ENCODE peak calls at places on chromosome 20, in nine cellular contexts. One of them, this sample, is unnamed.
A peak's percentile ranks its signal among the peaks of the same experiment; 100 is the strongest.

GRCh38 chr20:6045566-6045965 is 8.3 kb downstream of the LRRN4 start:
- DNase-seq in NT2/D1: no peak
- DNase-seq in MG63: no peak
- DNase-seq in PC-9: no peak
- DNase-seq in uterus: no peak
- DNase-seq in OCI-LY7: no peak
- DNase-seq in CD8-positive, alpha-beta memory T cell: no peak
- DNase-seq in left ventricle myocardium inferior: no peak
- DNase-seq in prostate gland: no peak
- DNase-seq in this sample: no peak

GRCh38 chr20:45576995-45577394 is 2.1 kb downstream of the WFDC8 start:
- DNase-seq in NT2/D1: no peak
- DNase-seq in MG63: no peak
- DNase-seq in PC-9: no peak
- DNase-seq in uterus: no peak
- DNase-seq in OCI-LY7: no peak
- DNase-seq in CD8-positive, alpha-beta memory T cell: no peak
- DNase-seq in left ventricle myocardium inferior: no peak
- DNase-seq in prostate gland: no peak
- DNase-seq in this sample: no peak

GRCh38 chr20:13333793-13334192 is 112.7 kb downstream of the ISM1 start:
- DNase-seq in NT2/D1: no peak
- DNase-seq in MG63: no peak
- DNase-seq in PC-9: no peak
- DNase-seq in uterus: no peak
- DNase-seq in OCI-LY7: no peak
- DNase-seq in CD8-positive, alpha-beta memory T cell: no peak
- DNase-seq in left ventricle myocardium inferior: no peak
- DNase-seq in prostate gland: no peak
- DNase-seq in this sample: no peak

GRCh38 chr20:62739581-62740285 is 31.1 kb downstream of the NTSR1 start:
- DNase-seq in NT2/D1: no peak
- DNase-seq in MG63: peak; percentile 85
- DNase-seq in PC-9: peak; percentile 61
- DNase-seq in uterus: no peak
- DNase-seq in OCI-LY7: no peak
- DNase-seq in CD8-positive, alpha-beta memory T cell: peak; percentile 29
- DNase-seq in left ventricle myocardium inferior: peak; percentile 20
- DNase-seq in prostate gland: no peak
- DNase-seq in this sample: no peak

GRCh38 chr20:58073945-58074920 is 154.2 kb downstream of the ANKRD60 start:
- DNase-seq in NT2/D1: no peak
- DNase-seq in MG63: peak; percentile 86
- DNase-seq in PC-9: no peak
- DNase-seq in uterus: no peak
- DNase-seq in OCI-LY7: no peak
- DNase-seq in CD8-positive, alpha-beta memory T cell: no peak
- DNase-seq in left ventricle myocardium inferior: no peak
- DNase-seq in prostate gland: no peak
- DNase-seq in this sample: no peak

GRCh38 chr20:574297-574942 is 30.8 kb upstream of the CSNK2A1 start:
- DNase-seq in NT2/D1: peak; percentile 64
- DNase-seq in MG63: no peak
- DNase-seq in PC-9: peak; percentile 24
- DNase-seq in uterus: no peak
- DNase-seq in OCI-LY7: no peak
- DNase-seq in CD8-positive, alpha-beta memory T cell: no peak
- DNase-seq in left ventricle myocardium inferior: peak; percentile 42
- DNase-seq in prostate gland: no peak
- DNase-seq in this sample: no peak

GRCh38 chr20:41150664-41151063 is 13.3 kb downstream of the PLCG1 start:
- DNase-seq in NT2/D1: no peak
- DNase-seq in MG63: no peak
- DNase-seq in PC-9: no peak
- DNase-seq in uterus: no peak
- DNase-seq in OCI-LY7: no peak
- DNase-seq in CD8-positive, alpha-beta memory T cell: no peak
- DNase-seq in left ventricle myocardium inferior: no peak
- DNase-seq in prostate gland: no peak
- DNase-seq in this sample: no peak

GRCh38 chr20:64245746-64246595 is 9.6 kb upstream of the PCMTD2 start:
- DNase-seq in NT2/D1: no peak
- DNase-seq in MG63: no peak
- DNase-seq in PC-9: no peak
- DNase-seq in uterus: no peak
- DNase-seq in OCI-LY7: no peak
- DNase-seq in CD8-positive, alpha-beta memory T cell: no peak
- DNase-seq in left ventricle myocardium inferior: no peak
- DNase-seq in prostate gland: no peak
- DNase-seq in this sample: no peak

GRCh38 chr20:1489764-1490436 is 1.3 kb downstream of the SIRPB2 start:
- DNase-seq in NT2/D1: no peak
- DNase-seq in MG63: peak; percentile 38
- DNase-seq in PC-9: peak; percentile 65
- DNase-seq in uterus: no peak
- DNase-seq in OCI-LY7: no peak
- DNase-seq in CD8-positive, alpha-beta memory T cell: no peak
- DNase-seq in left ventricle myocardium inferior: no peak
- DNase-seq in prostate gland: no peak
- DNase-seq in this sample: no peak

GRCh38 chr20:9829835-9830234 is 9.0 kb downstream of the PAK5 start:
- DNase-seq in NT2/D1: peak; percentile 57
- DNase-seq in MG63: no peak
- DNase-seq in PC-9: no peak
- DNase-seq in uterus: no peak
- DNase-seq in OCI-LY7: no peak
- DNase-seq in CD8-positive, alpha-beta memory T cell: no peak
- DNase-seq in left ventricle myocardium inferior: no peak
- DNase-seq in prostate gland: no peak
- DNase-seq in this sample: no peak

GRCh38 chr20:37986873-37987601 is 46.2 kb downstream of the TTI1 start:
- DNase-seq in NT2/D1: no peak
- DNase-seq in MG63: peak; percentile 92
- DNase-seq in PC-9: peak; percentile 79
- DNase-seq in uterus: no peak
- DNase-seq in OCI-LY7: no peak
- DNase-seq in CD8-positive, alpha-beta memory T cell: no peak
- DNase-seq in left ventricle myocardium inferior: peak; percentile 81
- DNase-seq in prostate gland: peak; percentile 82
- DNase-seq in this sample: peak; percentile 50

GRCh38 chr20:9298906-9299305 is 215.5 kb upstream of the LAMP5 start:
- DNase-seq in NT2/D1: no peak
- DNase-seq in MG63: no peak
- DNase-seq in PC-9: no peak
- DNase-seq in uterus: no peak
- DNase-seq in OCI-LY7: no peak
- DNase-seq in CD8-positive, alpha-beta memory T cell: no peak
- DNase-seq in left ventricle myocardium inferior: no peak
- DNase-seq in prostate gland: no peak
- DNase-seq in this sample: no peak

GRCh38 chr20:460707-461106 is 1.6 kb downstream of the TBC1D20 start:
- DNase-seq in NT2/D1: no peak
- DNase-seq in MG63: no peak
- DNase-seq in PC-9: no peak
- DNase-seq in uterus: no peak
- DNase-seq in OCI-LY7: no peak
- DNase-seq in CD8-positive, alpha-beta memory T cell: no peak
- DNase-seq in left ventricle myocardium inferior: no peak
- DNase-seq in prostate gland: peak; percentile 21
- DNase-seq in this sample: no peak

GRCh38 chr20:34629342-34629741 is 47.5 kb downstream of the PIGU start:
- DNase-seq in NT2/D1: no peak
- DNase-seq in MG63: peak; percentile 6
- DNase-seq in PC-9: no peak
- DNase-seq in uterus: no peak
- DNase-seq in OCI-LY7: no peak
- DNase-seq in CD8-positive, alpha-beta memory T cell: no peak
- DNase-seq in left ventricle myocardium inferior: peak; percentile 49
- DNase-seq in prostate gland: no peak
- DNase-seq in this sample: no peak

GRCh38 chr20:64074963-64075362 is 4.4 kb downstream of the RGS19 start:
- DNase-seq in NT2/D1: no peak
- DNase-seq in MG63: no peak
- DNase-seq in PC-9: no peak
- DNase-seq in uterus: no peak
- DNase-seq in OCI-LY7: no peak
- DNase-seq in CD8-positive, alpha-beta memory T cell: no peak
- DNase-seq in left ventricle myocardium inferior: no peak
- DNase-seq in prostate gland: no peak
- DNase-seq in this sample: no peak

GRCh38 chr20:50335105-50335504 is 144.5 kb downstream of the CEBPB start:
- DNase-seq in NT2/D1: peak; percentile 16
- DNase-seq in MG63: no peak
- DNase-seq in PC-9: peak; percentile 54
- DNase-seq in uterus: no peak
- DNase-seq in OCI-LY7: peak; percentile 22
- DNase-seq in CD8-positive, alpha-beta memory T cell: no peak
- DNase-seq in left ventricle myocardium inferior: no peak
- DNase-seq in prostate gland: no peak
- DNase-seq in this sample: no peak

GRCh38 chr20:33859157-33859695 is 48.1 kb downstream of the CHMP4B start:
- DNase-seq in NT2/D1: no peak
- DNase-seq in MG63: peak; percentile 19
- DNase-seq in PC-9: peak; percentile 26
- DNase-seq in uterus: peak; percentile 27
- DNase-seq in OCI-LY7: peak; percentile 66
- DNase-seq in CD8-positive, alpha-beta memory T cell: peak; percentile 20
- DNase-seq in left ventricle myocardium inferior: no peak
- DNase-seq in prostate gland: no peak
- DNase-seq in this sample: no peak

GRCh38 chr20:61761453-61762207 is 304.1 kb downstream of the TAF4 start:
- DNase-seq in NT2/D1: no peak
- DNase-seq in MG63: no peak
- DNase-seq in PC-9: no peak
- DNase-seq in uterus: no peak
- DNase-seq in OCI-LY7: no peak
- DNase-seq in CD8-positive, alpha-beta memory T cell: no peak
- DNase-seq in left ventricle myocardium inferior: no peak
- DNase-seq in prostate gland: no peak
- DNase-seq in this sample: no peak

GRCh38 chr20:46423882-46424482 is 17.6 kb upstream of the ELMO2 start:
- DNase-seq in NT2/D1: no peak
- DNase-seq in MG63: no peak
- DNase-seq in PC-9: no peak
- DNase-seq in uterus: no peak
- DNase-seq in OCI-LY7: no peak
- DNase-seq in CD8-positive, alpha-beta memory T cell: no peak
- DNase-seq in left ventricle myocardium inferior: no peak
- DNase-seq in prostate gland: no peak
- DNase-seq in this sample: no peak

DNA sequence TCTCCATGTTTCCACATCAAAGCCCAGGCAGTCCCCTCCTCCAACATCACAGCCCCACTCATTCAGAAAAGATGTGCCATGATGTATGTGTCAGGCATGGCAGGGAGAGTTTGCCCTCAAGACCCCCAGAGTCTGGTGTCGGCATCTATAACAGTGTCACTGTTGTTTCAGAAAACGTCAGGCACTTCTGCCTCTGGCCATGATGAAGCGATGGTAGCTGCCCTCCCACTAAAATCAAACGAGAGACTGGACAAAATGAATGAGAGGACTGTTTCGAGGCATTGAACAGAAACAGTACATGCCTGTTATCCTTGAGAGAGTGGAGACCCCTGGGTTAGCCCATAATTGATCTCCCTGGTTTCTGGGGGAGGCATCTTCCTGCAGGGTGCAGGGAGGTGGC is 144.6 kb downstream of the SYCP2 start:
- DNase-seq in NT2/D1: no peak
- DNase-seq in MG63: no peak
- DNase-seq in PC-9: no peak
- DNase-seq in uterus: no peak
- DNase-seq in OCI-LY7: no peak
- DNase-seq in CD8-positive, alpha-beta memory T cell: no peak
- DNase-seq in left ventricle myocardium inferior: no peak
- DNase-seq in prostate gland: no peak
- DNase-seq in this sample: no peak
- H3K9me3 ChIP-seq in NT2/D1: peaks cover 9% of the 10 kb centered on the region
- H3K9me3 ChIP-seq in MG63: peaks cover 4% of the 10 kb centered on the region
- H3K9me3 ChIP-seq in PC-9: no peaks in the 10 kb centered on the region
- H3K9me3 ChIP-seq in uterus: no peaks in the 10 kb centered on the region
- H3K9me3 ChIP-seq in OCI-LY7: peaks cover 7% of the 10 kb centered on the region
- H3K9me3 ChIP-seq in CD8-positive, alpha-beta memory T cell: no peaks in the 10 kb centered on the region
- H3K9me3 ChIP-seq in left ventricle myocardium inferior: peaks cover 13% of the 10 kb centered on the region
- H3K9me3 ChIP-seq in prostate gland: no peaks in the 10 kb centered on the region
- H3K9me3 ChIP-seq in this sample: peaks cover 5% of the 10 kb centered on the region

DNA sequence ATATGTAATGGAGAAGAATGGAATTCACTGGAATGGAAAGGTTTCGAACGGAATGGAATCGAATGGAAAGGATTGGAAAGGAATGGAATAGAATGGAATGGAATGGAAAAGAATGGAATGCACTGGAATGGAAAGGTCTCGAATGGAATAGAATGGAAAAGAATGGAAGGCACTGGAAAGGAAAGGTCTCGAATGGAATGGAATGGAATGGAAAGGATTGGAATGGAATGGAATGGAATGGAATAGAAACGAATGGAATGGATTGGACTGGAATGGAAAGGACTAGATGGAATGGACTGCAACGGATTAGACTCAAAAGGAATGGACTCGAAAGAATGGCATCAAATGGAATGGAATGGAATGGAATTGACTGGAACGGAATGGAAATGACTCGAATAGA is 20.5 kb upstream of the DEFB115 start:
- DNase-seq in NT2/D1: no peak
- DNase-seq in MG63: no peak
- DNase-seq in PC-9: no peak
- DNase-seq in uterus: no peak
- DNase-seq in OCI-LY7: no peak
- DNase-seq in CD8-positive, alpha-beta memory T cell: no peak
- DNase-seq in left ventricle myocardium inferior: no peak
- DNase-seq in prostate gland: no peak
- DNase-seq in this sample: no peak
- H3K9me3 ChIP-seq in NT2/D1: peaks cover 99% of the 10 kb centered on the region
- H3K9me3 ChIP-seq in MG63: peaks cover 21% of the 10 kb centered on the region
- H3K9me3 ChIP-seq in PC-9: peaks cover 67% of the 10 kb centered on the region
- H3K9me3 ChIP-seq in uterus: peaks cover 13% of the 10 kb centered on the region
- H3K9me3 ChIP-seq in OCI-LY7: peaks cover 75% of the 10 kb centered on the region
- H3K9me3 ChIP-seq in CD8-positive, alpha-beta memory T cell: peaks cover 24% of the 10 kb centered on the region
- H3K9me3 ChIP-seq in left ventricle myocardium inferior: peaks cover 100% of the 10 kb centered on the region
- H3K9me3 ChIP-seq in prostate gland: no peaks in the 10 kb centered on the region
- H3K9me3 ChIP-seq in this sample: peaks cover 36% of the 10 kb centered on the region

GRCh38 chr20:42650345-42650744 is 539.4 kb downstream of the PTPRT start:
- DNase-seq in NT2/D1: no peak
- DNase-seq in MG63: no peak
- DNase-seq in PC-9: no peak
- DNase-seq in uterus: no peak
- DNase-seq in OCI-LY7: no peak
- DNase-seq in CD8-positive, alpha-beta memory T cell: no peak
- DNase-seq in left ventricle myocardium inferior: no peak
- DNase-seq in prostate gland: no peak
- DNase-seq in this sample: no peak
- H3K9me3 ChIP-seq in NT2/D1: no peaks in the 10 kb centered on the region
- H3K9me3 ChIP-seq in MG63: no peaks in the 10 kb centered on the region
- H3K9me3 ChIP-seq in PC-9: no peaks in the 10 kb centered on the region
- H3K9me3 ChIP-seq in uterus: no peaks in the 10 kb centered on the region
- H3K9me3 ChIP-seq in OCI-LY7: no peaks in the 10 kb centered on the region
- H3K9me3 ChIP-seq in CD8-positive, alpha-beta memory T cell: no peaks in the 10 kb centered on the region
- H3K9me3 ChIP-seq in left ventricle myocardium inferior: no peaks in the 10 kb centered on the region
- H3K9me3 ChIP-seq in prostate gland: no peaks in the 10 kb centered on the region
- H3K9me3 ChIP-seq in this sample: no peaks in the 10 kb centered on the region

DNA sequence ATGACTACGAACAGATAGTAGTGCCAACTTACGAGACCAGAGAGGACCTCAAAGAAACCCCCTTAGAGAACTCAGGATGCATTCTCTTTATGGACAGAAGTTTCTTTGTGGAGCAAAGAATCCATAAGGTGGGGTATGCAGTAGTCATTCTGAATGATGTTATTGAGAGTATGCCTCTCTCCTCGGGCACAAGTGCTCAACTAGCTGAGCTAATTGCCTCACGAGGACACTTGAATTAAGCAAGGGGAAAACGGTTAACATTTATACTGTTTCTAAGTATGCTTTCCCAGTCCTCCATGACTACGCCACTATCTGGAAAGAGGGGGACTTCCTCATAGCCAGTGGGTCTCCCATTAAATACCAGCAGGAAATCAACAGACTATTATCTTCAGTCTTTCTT is 25.6 kb downstream of the MC3R start:
- DNase-seq in NT2/D1: no peak
- DNase-seq in MG63: no peak
- DNase-seq in PC-9: no peak
- DNase-seq in uterus: no peak
- DNase-seq in OCI-LY7: no peak
- DNase-seq in CD8-positive, alpha-beta memory T cell: no peak
- DNase-seq in left ventricle myocardium inferior: no peak
- DNase-seq in prostate gland: no peak
- DNase-seq in this sample: no peak
- H3K9me3 ChIP-seq in NT2/D1: peaks cover 24% of the 10 kb centered on the region
- H3K9me3 ChIP-seq in MG63: no peaks in the 10 kb centered on the region
- H3K9me3 ChIP-seq in PC-9: no peaks in the 10 kb centered on the region
- H3K9me3 ChIP-seq in uterus: no peaks in the 10 kb centered on the region
- H3K9me3 ChIP-seq in OCI-LY7: no peaks in the 10 kb centered on the region
- H3K9me3 ChIP-seq in CD8-positive, alpha-beta memory T cell: no peaks in the 10 kb centered on the region
- H3K9me3 ChIP-seq in left ventricle myocardium inferior: peaks cover 13% of the 10 kb centered on the region
- H3K9me3 ChIP-seq in prostate gland: no peaks in the 10 kb centered on the region
- H3K9me3 ChIP-seq in this sample: no peaks in the 10 kb centered on the region

This sample was measured in thoracic aorta.